ENCODE peak calls at places on chromosomes 12 and 14, in nine cellular contexts. Q is GM13976; J is stomach; L is NCI-H345; G is activated CD8-positive, alpha-beta memory T cell treated with anti-CD3 and anti-CD28 coated beads, Interleukin-2, amount 10 ng/mL, durations not matched to agents 7 days and 5 days; X is ELR; V is G401; A is DMS53; T is HAP-1. F is an unnamed sample.

GRCh38 chr14:60090864-60091519 is 731 bp upstream of the PCNX4 start:
- DNase-seq in X (peak), T (peak), Q (no peak), L (peak), G (no peak), A (peak), V (peak), J (peak), F (peak)

GRCh38 chr12:54294152-54294913 is 6.5 kb downstream of the NFE2 start:
- DNase-seq in J (peak), A (peak), V (no peak), X (peak), L (peak), Q (peak), T (no peak), G (peak), F (no peak)

GRCh38 chr12:4278582-4278939 is 5.0 kb downstream of the CCND2 start:
- DNase-seq in T (no peak), G (no peak), Q (no peak), X (no peak), J (no peak), L (no peak), A (peak), V (no peak), F (no peak)

GRCh38 chr12:68611094-68611818 is 557 bp downstream of the RAP1B start:
- DNase-seq in Q (peak), J (peak), L (peak), V (peak), X (peak), A (peak), G (peak), T (peak), F (no peak)

GRCh38 chr12:25301798-25302197 is 51.1 kb upstream of the KRAS start:
- DNase-seq in T (no peak), V (no peak), X (no peak), G (no peak), J (no peak), A (no peak), L (no peak), Q (no peak), F (no peak)

GRCh38 chr12:122087431-122088180 is 9.1 kb downstream of the MLXIP start:
- DNase-seq in X (no peak), L (no peak), A (no peak), G (no peak), V (no peak), T (no peak), J (no peak), Q (no peak), F (no peak)

GRCh38 chr12:127162902-127163301 is 1104.1 kb upstream of the TMEM132C start:
- DNase-seq in A (no peak), V (no peak), T (no peak), J (no peak), G (peak), X (peak), L (no peak), Q (no peak), F (no peak)

GRCh38 chr12:13198921-13199320 is 2.4 kb downstream of the EMP1 start:
- DNase-seq in G (no peak), V (no peak), Q (no peak), X (peak), L (no peak), J (no peak), T (no peak), A (no peak), F (no peak)

GRCh38 chr12:117872521-117873169 is 96.1 kb downstream of the KSR2 start:
- DNase-seq in Q (no peak), X (no peak), A (no peak), G (no peak), J (no peak), T (no peak), V (peak), L (no peak), F (no peak)

GRCh38 chr12:119005832-119006360 is 24.6 kb downstream of the SRRM4 start:
- DNase-seq in X (no peak), J (no peak), Q (no peak), V (peak), G (no peak), L (no peak), T (no peak), A (no peak), F (no peak)

GRCh38 chr14:98928418-98928817 is 343.6 kb downstream of the BCL11B start:
- DNase-seq in V (no peak), X (no peak), T (no peak), G (no peak), Q (no peak), A (no peak), J (no peak), L (no peak), F (no peak)

GRCh38 chr12:66087365-66087943 is 43.1 kb downstream of the LLPH start:
- DNase-seq in L (peak), V (peak), Q (peak), A (peak), T (peak), J (peak), G (peak), X (peak), F (no peak)

GRCh38 chr12:102948941-102949352 is 8.5 kb upstream of the ASCL1 start:
- DNase-seq in G (peak), X (peak), T (peak), Q (no peak), L (peak), V (peak), J (peak), A (peak), F (no peak)

GRCh38 chr14:104587641-104588040 is 8.1 kb downstream of the C14orf180 start:
- DNase-seq in T (no peak), Q (no peak), L (no peak), V (no peak), A (no peak), G (no peak), J (no peak), X (no peak), F (no peak)

GRCh38 chr14:77830692-77831091 is 30.8 kb downstream of the ADCK1 start:
- DNase-seq in G (no peak), V (no peak), A (peak), X (no peak), J (no peak), L (no peak), T (no peak), Q (no peak), F (no peak)

GRCh38 chr12:131072446-131073230 is 118.9 kb downstream of the ADGRD1 start:
- DNase-seq in J (peak), A (no peak), X (no peak), V (no peak), L (no peak), Q (peak), G (no peak), T (no peak), F (no peak)

GRCh38 chr12:98939350-98939749 is 294.3 kb downstream of the APAF1 start:
- DNase-seq in J (no peak), X (peak), G (no peak), T (no peak), Q (no peak), A (peak), V (peak), L (no peak), F (peak)

GRCh38 chr12:57008113-57008687 is 1.9 kb upstream of the ZBTB39 start:
- DNase-seq in G (no peak), L (peak), V (peak), J (no peak), Q (peak), X (peak), A (peak), T (peak), F (peak)

GRCh38 chr12:98587084-98587483 is 6.4 kb upstream of the SLC25A3 start:
- DNase-seq in V (no peak), L (peak), G (no peak), A (peak), J (no peak), T (no peak), Q (no peak), X (no peak), F (no peak)

GRCh38 chr12:131381716-131382430 is 329.0 kb upstream of the SFSWAP start:
- DNase-seq in Q (no peak), X (no peak), L (no peak), V (no peak), A (no peak), T (no peak), J (no peak), G (peak), F (no peak)

GRCh38 chr14:69592923-69593677 is 18.3 kb upstream of the SUSD6 start:
- DNase-seq in G (no peak), L (no peak), X (no peak), A (no peak), V (no peak), J (no peak), T (no peak), Q (peak), F (no peak)

GRCh38 chr12:89212339-89212771 is 139.9 kb downstream of the DUSP6 start:
- DNase-seq in X (no peak), J (peak), L (no peak), G (no peak), Q (no peak), T (no peak), V (no peak), A (peak), F (no peak)

GRCh38 chr12:57456145-57456700 is 1.1 kb downstream of the INHBE start:
- DNase-seq in X (peak), L (peak), J (no peak), Q (peak), T (peak), A (peak), V (peak), G (peak), F (no peak)

GRCh38 chr12:44542716-44543115 is 333.4 kb downstream of the NELL2 start:
- DNase-seq in J (no peak), T (no peak), Q (no peak), A (no peak), X (no peak), G (no peak), V (no peak), L (no peak), F (no peak)

GRCh38 chr12:93734784-93735183 is 57.6 kb downstream of the CRADD start:
- DNase-seq in J (no peak), V (no peak), L (no peak), Q (no peak), G (no peak), A (no peak), T (no peak), X (peak), F (no peak)

GRCh38 chr12:12079291-12079690 is 8.6 kb downstream of the BCL2L14 start:
- DNase-seq in T (no peak), V (no peak), L (no peak), J (no peak), G (no peak), A (no peak), Q (no peak), X (peak), F (no peak)

GRCh38 chr14:58298880-58299664 is 717 bp downstream of the ARID4A start:
- DNase-seq in J (peak), G (peak), Q (peak), T (no peak), A (peak), L (peak), X (peak), V (peak), F (no peak)

GRCh38 chr12:56581418-56582145 is 48.5 kb downstream of the BAZ2A start:
- DNase-seq in G (peak), Q (no peak), L (no peak), J (no peak), T (no peak), A (no peak), X (peak), V (no peak), F (no peak)

GRCh38 chr14:41830679-41831078 is 224.0 kb downstream of the LRFN5 start:
- DNase-seq in Q (no peak), G (no peak), T (no peak), J (no peak), A (no peak), V (peak), X (peak), L (peak), F (peak)

GRCh38 chr14:53450871-53451270 is 297.7 kb upstream of the DDHD1 start:
- DNase-seq in J (peak), X (peak), G (no peak), Q (no peak), L (no peak), T (no peak), A (peak), V (no peak), F (no peak)

GRCh38 chr14:22383515-22384166 is 205.4 kb downstream of the DAD1 start:
- DNase-seq in J (peak), T (no peak), A (peak), Q (peak), G (no peak), V (no peak), X (no peak), L (no peak), F (no peak)

GRCh38 chr14:32217301-32217700 is 14.2 kb upstream of the RNU6-8 start:
- DNase-seq in X (no peak), L (peak), G (no peak), V (no peak), Q (no peak), T (no peak), A (peak), J (no peak), F (no peak)

GRCh38 chr14:26855051-26855753 is 257.4 kb upstream of the NOVA1 start:
- DNase-seq in J (no peak), L (no peak), V (no peak), Q (no peak), A (no peak), X (no peak), T (no peak), G (no peak), F (no peak)

GRCh38 chr14:94748667-94749347 is 21.1 kb downstream of the GSC start:
- DNase-seq in X (peak), G (peak), A (peak), T (peak), V (peak), Q (peak), J (peak), L (peak), F (no peak)

GRCh38 chr12:52307836-52308806 is 13.1 kb downstream of the KRT83 start:
- DNase-seq in X (peak), V (peak), J (peak), Q (peak), G (peak), T (peak), L (peak), A (peak), F (no peak)

GRCh38 chr12:57772429-57773322 is at the start of gene EEF1AKMT3:
- DNase-seq in Q (peak), L (peak), A (peak), V (peak), J (peak), T (peak), G (peak), X (peak), F (no peak)

F was measured in non-pigmented ciliary epithelial cell.